ENCODE peak calls at places on chromosomes 11 and 22, in ten cellular contexts. One of them, this sample, is unnamed.

GRCh38 chr22:24420072-24420976 is 7.1 kb upstream of the ADORA2A start:
- DNase-seq in endothelial cell of umbilical vein: peak
- DNase-seq in SK-N-SH: peak
- DNase-seq in K562: no peak
- DNase-seq in fibroblast of lung: no peak
- DNase-seq in MM.1S: no peak
- DNase-seq in IMR-90: no peak
- DNase-seq in neural progenitor cell: peak
- DNase-seq in HCT116: no peak
- DNase-seq in colonic mucosa: no peak
- DNase-seq in this sample: peak

GRCh38 chr11:115180272-115180671 is 323.9 kb downstream of the CADM1 start:
- DNase-seq in endothelial cell of umbilical vein: no peak
- DNase-seq in fibroblast of lung: no peak
- DNase-seq in HCT116: no peak
- DNase-seq in K562: no peak
- DNase-seq in SK-N-SH: no peak
- DNase-seq in IMR-90: no peak
- DNase-seq in colonic mucosa: no peak
- DNase-seq in neural progenitor cell: peak
- DNase-seq in MM.1S: no peak
- DNase-seq in this sample: no peak

GRCh38 chr11:94557992-94558391 is 9.2 kb upstream of the PIWIL4 start:
- DNase-seq in endothelial cell of umbilical vein: no peak
- DNase-seq in fibroblast of lung: no peak
- DNase-seq in neural progenitor cell: no peak
- DNase-seq in K562: no peak
- DNase-seq in MM.1S: no peak
- DNase-seq in IMR-90: peak
- DNase-seq in SK-N-SH: no peak
- DNase-seq in HCT116: no peak
- DNase-seq in colonic mucosa: no peak
- DNase-seq in this sample: no peak

GRCh38 chr11:16326679-16327297 is 29.6 kb downstream of the SOX6 start:
- DNase-seq in colonic mucosa: no peak
- DNase-seq in HCT116: no peak
- DNase-seq in K562: no peak
- DNase-seq in IMR-90: peak
- DNase-seq in fibroblast of lung: no peak
- DNase-seq in MM.1S: no peak
- DNase-seq in endothelial cell of umbilical vein: no peak
- DNase-seq in SK-N-SH: no peak
- DNase-seq in neural progenitor cell: no peak
- DNase-seq in this sample: no peak

GRCh38 chr11:119155733-119156492 is 7.1 kb downstream of the ABCG4 start:
- DNase-seq in colonic mucosa: peak
- DNase-seq in endothelial cell of umbilical vein: no peak
- DNase-seq in MM.1S: peak
- DNase-seq in neural progenitor cell: peak
- DNase-seq in fibroblast of lung: no peak
- DNase-seq in SK-N-SH: peak
- DNase-seq in HCT116: peak
- DNase-seq in IMR-90: no peak
- DNase-seq in K562: peak
- DNase-seq in this sample: no peak

GRCh38 chr11:73633999-73634398 is 12.4 kb upstream of the PLEKHB1 start:
- DNase-seq in fibroblast of lung: no peak
- DNase-seq in SK-N-SH: no peak
- DNase-seq in colonic mucosa: no peak
- DNase-seq in neural progenitor cell: no peak
- DNase-seq in endothelial cell of umbilical vein: no peak
- DNase-seq in HCT116: no peak
- DNase-seq in MM.1S: no peak
- DNase-seq in IMR-90: no peak
- DNase-seq in K562: no peak
- DNase-seq in this sample: no peak

GRCh38 chr11:97279341-97279740 is 889.5 kb downstream of the JRKL start:
- DNase-seq in IMR-90: no peak
- DNase-seq in fibroblast of lung: no peak
- DNase-seq in SK-N-SH: no peak
- DNase-seq in neural progenitor cell: no peak
- DNase-seq in HCT116: no peak
- DNase-seq in endothelial cell of umbilical vein: no peak
- DNase-seq in MM.1S: no peak
- DNase-seq in colonic mucosa: no peak
- DNase-seq in K562: no peak
- DNase-seq in this sample: no peak

GRCh38 chr11:116353517-116353916 is 419.3 kb downstream of the BUD13 start:
- DNase-seq in endothelial cell of umbilical vein: no peak
- DNase-seq in colonic mucosa: no peak
- DNase-seq in fibroblast of lung: no peak
- DNase-seq in neural progenitor cell: no peak
- DNase-seq in SK-N-SH: no peak
- DNase-seq in HCT116: no peak
- DNase-seq in IMR-90: no peak
- DNase-seq in K562: no peak
- DNase-seq in MM.1S: no peak
- DNase-seq in this sample: no peak

GRCh38 chr22:23713696-23714595 is 23.1 kb downstream of the RGL4 start:
- DNase-seq in K562: no peak
- DNase-seq in IMR-90: no peak
- DNase-seq in fibroblast of lung: no peak
- DNase-seq in endothelial cell of umbilical vein: no peak
- DNase-seq in MM.1S: no peak
- DNase-seq in neural progenitor cell: no peak
- DNase-seq in SK-N-SH: no peak
- DNase-seq in colonic mucosa: no peak
- DNase-seq in HCT116: no peak
- DNase-seq in this sample: peak

GRCh38 chr22:42743501-42743991 is 22.9 kb upstream of the A4GALT start:
- DNase-seq in K562: no peak
- DNase-seq in fibroblast of lung: peak
- DNase-seq in SK-N-SH: no peak
- DNase-seq in HCT116: no peak
- DNase-seq in endothelial cell of umbilical vein: peak
- DNase-seq in IMR-90: no peak
- DNase-seq in MM.1S: no peak
- DNase-seq in neural progenitor cell: peak
- DNase-seq in colonic mucosa: peak
- DNase-seq in this sample: peak

GRCh38 chr22:34812631-34813030 is 253.3 kb upstream of the ISX start:
- DNase-seq in K562: no peak
- DNase-seq in MM.1S: no peak
- DNase-seq in SK-N-SH: no peak
- DNase-seq in colonic mucosa: no peak
- DNase-seq in HCT116: no peak
- DNase-seq in neural progenitor cell: no peak
- DNase-seq in endothelial cell of umbilical vein: no peak
- DNase-seq in IMR-90: no peak
- DNase-seq in fibroblast of lung: no peak
- DNase-seq in this sample: no peak

GRCh38 chr11:88644724-88645123 is 307.2 kb upstream of the CTSC start:
- DNase-seq in endothelial cell of umbilical vein: no peak
- DNase-seq in colonic mucosa: no peak
- DNase-seq in HCT116: no peak
- DNase-seq in neural progenitor cell: no peak
- DNase-seq in K562: no peak
- DNase-seq in SK-N-SH: no peak
- DNase-seq in fibroblast of lung: no peak
- DNase-seq in IMR-90: no peak
- DNase-seq in MM.1S: no peak
- DNase-seq in this sample: no peak
- TF ChIP-seq CTCF in endothelial cell of umbilical vein: no peak
- TF ChIP-seq CTCF in colonic mucosa: no peak
- TF ChIP-seq CTCF in HCT116: no peak
- TF ChIP-seq CTCF in neural progenitor cell: no peak
- TF ChIP-seq CTCF in K562: no peak
- TF ChIP-seq CTCF in SK-N-SH: no peak
- TF ChIP-seq CTCF in fibroblast of lung: no peak
- TF ChIP-seq CTCF in IMR-90: no peak
- TF ChIP-seq CTCF in MM.1S: no peak
- TF ChIP-seq CTCF in this sample: no peak

GRCh38 chr22:27794244-27794643 is 7.3 kb downstream of the MN1 start:
- DNase-seq in IMR-90: no peak
- DNase-seq in MM.1S: no peak
- DNase-seq in colonic mucosa: no peak
- DNase-seq in neural progenitor cell: peak
- DNase-seq in SK-N-SH: no peak
- DNase-seq in HCT116: no peak
- DNase-seq in endothelial cell of umbilical vein: no peak
- DNase-seq in fibroblast of lung: no peak
- DNase-seq in K562: no peak
- DNase-seq in this sample: peak
- H3K4me3 ChIP-seq in IMR-90: no peak
- H3K4me3 ChIP-seq in MM.1S: no peak
- H3K4me3 ChIP-seq in colonic mucosa: no peak
- H3K4me3 ChIP-seq in neural progenitor cell: peak
- H3K4me3 ChIP-seq in SK-N-SH: no peak
- H3K4me3 ChIP-seq in HCT116: no peak
- H3K4me3 ChIP-seq in endothelial cell of umbilical vein: no peak
- H3K4me3 ChIP-seq in fibroblast of lung: no peak
- H3K4me3 ChIP-seq in K562: no peak
- H3K4me3 ChIP-seq in this sample: no peak

GRCh38 chr11:1830500-1831223 is 4.1 kb upstream of the SYT8 start:
- DNase-seq in SK-N-SH: peak
- DNase-seq in colonic mucosa: peak
- DNase-seq in IMR-90: no peak
- DNase-seq in HCT116: no peak
- DNase-seq in endothelial cell of umbilical vein: no peak
- DNase-seq in K562: no peak
- DNase-seq in fibroblast of lung: no peak
- DNase-seq in MM.1S: no peak
- DNase-seq in neural progenitor cell: no peak
- DNase-seq in this sample: peak

GRCh38 chr11:1830119-1830499 is 4.7 kb upstream of the SYT8 start:
- DNase-seq in K562: no peak
- DNase-seq in endothelial cell of umbilical vein: no peak
- DNase-seq in colonic mucosa: peak
- DNase-seq in MM.1S: no peak
- DNase-seq in fibroblast of lung: no peak
- DNase-seq in neural progenitor cell: no peak
- DNase-seq in IMR-90: no peak
- DNase-seq in HCT116: no peak
- DNase-seq in SK-N-SH: no peak
- DNase-seq in this sample: peak

GRCh38 chr11:1832181-1832988 is 2.4 kb upstream of the SYT8 start:
- DNase-seq in fibroblast of lung: peak
- DNase-seq in neural progenitor cell: peak
- DNase-seq in colonic mucosa: peak
- DNase-seq in SK-N-SH: peak
- DNase-seq in IMR-90: no peak
- DNase-seq in MM.1S: peak
- DNase-seq in endothelial cell of umbilical vein: no peak
- DNase-seq in K562: peak
- DNase-seq in HCT116: no peak
- DNase-seq in this sample: peak

GRCh38 chr11:1832989-1833365 is 1.8 kb upstream of the SYT8 start:
- DNase-seq in IMR-90: no peak
- DNase-seq in HCT116: no peak
- DNase-seq in MM.1S: no peak
- DNase-seq in SK-N-SH: no peak
- DNase-seq in neural progenitor cell: peak
- DNase-seq in fibroblast of lung: no peak
- DNase-seq in K562: no peak
- DNase-seq in colonic mucosa: no peak
- DNase-seq in endothelial cell of umbilical vein: no peak
- DNase-seq in this sample: peak

DNA sequence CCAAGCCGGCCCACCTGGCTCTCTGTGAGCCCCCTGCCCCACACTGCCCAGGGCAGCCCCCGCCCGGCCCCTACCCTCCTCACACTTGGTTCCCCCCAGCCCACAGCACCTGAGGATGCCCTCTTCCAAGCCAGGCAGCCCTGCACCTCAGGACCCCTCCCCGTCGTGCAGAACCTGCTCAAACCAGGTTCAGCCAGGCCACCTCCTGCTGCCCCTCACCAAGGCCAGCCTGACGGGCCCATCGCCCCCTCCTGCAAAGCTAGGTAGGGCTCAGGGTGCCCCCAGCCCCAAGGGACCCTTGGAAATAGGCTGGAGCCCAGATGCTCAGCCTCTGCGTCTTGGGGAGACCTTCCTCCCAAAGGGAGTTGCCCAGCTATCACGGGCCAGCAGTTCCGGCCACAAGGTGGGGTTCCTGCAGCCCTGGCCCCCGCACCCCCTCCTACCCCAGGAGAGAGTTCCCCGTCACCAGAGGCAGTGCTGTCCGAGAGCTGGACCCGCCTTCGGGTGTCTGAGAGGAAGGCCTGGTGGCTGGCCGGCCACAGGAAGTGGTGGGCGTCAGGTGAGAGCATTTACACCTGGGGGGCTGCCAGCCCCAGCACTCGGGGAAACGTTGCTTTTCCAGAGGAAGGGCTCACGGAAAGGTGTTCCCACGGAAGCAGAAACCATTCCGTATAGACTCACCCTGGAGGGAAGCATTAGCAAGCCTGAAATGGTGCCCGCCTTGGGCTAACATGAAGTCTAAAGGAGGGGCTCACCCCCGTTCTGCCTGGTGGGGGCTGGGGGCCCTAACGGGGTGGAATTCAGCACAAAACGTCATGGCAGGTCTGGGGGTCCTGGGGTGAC is 3.2 kb upstream of the SYT8 start:
- DNase-seq in fibroblast of lung: no peak
- DNase-seq in IMR-90: no peak
- DNase-seq in endothelial cell of umbilical vein: no peak
- DNase-seq in SK-N-SH: no peak
- DNase-seq in HCT116: no peak
- DNase-seq in neural progenitor cell: no peak
- DNase-seq in MM.1S: no peak
- DNase-seq in K562: no peak
- DNase-seq in colonic mucosa: no peak
- DNase-seq in this sample: peak
- H3K9ac ChIP-seq in fibroblast of lung: no peak
- H3K9ac ChIP-seq in IMR-90: no peak
- H3K9ac ChIP-seq in endothelial cell of umbilical vein: no peak
- H3K9ac ChIP-seq in SK-N-SH: no peak
- H3K9ac ChIP-seq in HCT116: no peak
- H3K9ac ChIP-seq in neural progenitor cell: no peak
- H3K9ac ChIP-seq in MM.1S: no peak
- H3K9ac ChIP-seq in K562: no peak
- H3K9ac ChIP-seq in colonic mucosa: peak
- H3K9ac ChIP-seq in this sample: no peak

DNA sequence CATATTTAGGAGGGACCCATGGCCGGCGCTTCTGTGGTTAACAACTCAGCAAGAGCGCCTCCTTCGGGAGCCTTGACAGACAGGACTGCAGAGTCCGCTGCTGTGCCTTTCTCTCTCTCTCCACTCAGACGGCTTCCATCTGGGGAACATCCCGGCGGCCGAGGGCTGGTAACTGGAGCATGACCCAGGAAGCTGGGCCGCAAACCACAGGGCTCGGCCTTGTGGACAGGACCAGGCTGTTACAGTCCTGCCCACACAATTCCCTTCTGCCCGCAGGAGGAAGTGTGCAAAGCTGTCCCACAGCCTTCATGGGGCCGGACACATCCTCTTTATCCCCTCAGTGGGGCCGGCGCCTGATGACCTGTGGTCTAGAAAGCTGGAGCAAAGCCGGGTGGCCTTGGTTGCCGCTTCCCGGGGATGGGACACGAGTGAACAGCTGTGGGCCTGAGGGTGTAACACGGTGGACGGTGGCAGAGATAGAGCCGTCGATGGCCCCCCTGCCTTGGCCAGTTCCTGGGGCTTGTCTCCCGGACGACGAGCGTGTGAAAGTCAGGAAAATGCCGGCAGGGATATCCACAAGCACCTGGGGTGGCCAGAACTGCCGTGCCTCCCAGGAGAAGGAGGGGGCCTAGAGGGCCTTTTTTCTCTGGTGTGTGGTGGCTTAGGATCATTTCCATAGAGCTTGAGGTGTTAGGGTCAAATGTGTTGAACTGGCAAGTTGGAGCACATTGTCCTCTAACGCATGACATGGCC is 50.1 kb downstream of the FBLN1 start:
- DNase-seq in K562: no peak
- DNase-seq in HCT116: no peak
- DNase-seq in MM.1S: no peak
- DNase-seq in fibroblast of lung: peak
- DNase-seq in SK-N-SH: peak
- DNase-seq in neural progenitor cell: peak
- DNase-seq in colonic mucosa: peak
- DNase-seq in endothelial cell of umbilical vein: no peak
- DNase-seq in IMR-90: peak
- DNase-seq in this sample: peak
- TF ChIP-seq CTCF in K562: no peak
- TF ChIP-seq CTCF in HCT116: no peak
- TF ChIP-seq CTCF in MM.1S: no peak
- TF ChIP-seq CTCF in fibroblast of lung: peak
- TF ChIP-seq CTCF in SK-N-SH: peak
- TF ChIP-seq CTCF in neural progenitor cell: peak
- TF ChIP-seq CTCF in colonic mucosa: no peak
- TF ChIP-seq CTCF in endothelial cell of umbilical vein: no peak
- TF ChIP-seq CTCF in IMR-90: peak
- TF ChIP-seq CTCF in this sample: no peak

This sample was measured in kidney.